ENCODE peak calls at places on chromosomes 12 and 14, in five cellular contexts. P, H, E, K and I are unnamed samples.

GRCh38 chr12:98470469-98471082 is 44.8 kb upstream of the TMPO start:
- DNase-seq in P (no peak), H (no peak), E (peak), K (no peak), I (no peak)

GRCh38 chr14:77603654-77604270 is 12.7 kb downstream of the SPTLC2 start:
- DNase-seq in P (no peak), H (no peak), E (no peak), K (no peak), I (no peak)

GRCh38 chr14:96080571-96080970 is 41.4 kb downstream of the C14orf132 start:
- DNase-seq in P (no peak), H (no peak), E (no peak), K (no peak), I (no peak)

GRCh38 chr14:104374718-104375080 is 204.9 kb upstream of the C14orf180 start:
- DNase-seq in P (no peak), H (no peak), E (no peak), K (peak), I (no peak)

GRCh38 chr12:49867580-49868341 is 24.9 kb upstream of the BCDIN3D start:
- DNase-seq in P (no peak), H (no peak), E (no peak), K (no peak), I (no peak)

GRCh38 chr12:47238665-47239064 is 158.9 kb upstream of the AMIGO2 start:
- DNase-seq in P (no peak), H (no peak), E (no peak), K (no peak), I (no peak)

GRCh38 chr12:6532927-6533652 is 1.2 kb upstream of the GAPDH start:
- DNase-seq in P (peak), H (peak), E (peak), K (peak), I (peak)

GRCh38 chr12:64625243-64626077 is 15.2 kb downstream of the RASSF3 start:
- DNase-seq in P (peak), H (no peak), E (no peak), K (peak), I (no peak)

GRCh38 chr12:47041327-47041726 is 38.1 kb upstream of the PCED1B start:
- DNase-seq in P (no peak), H (no peak), E (no peak), K (no peak), I (no peak)

GRCh38 chr12:53868516-53868986 is 70.1 kb upstream of the HOXC13 start:
- DNase-seq in P (no peak), H (no peak), E (no peak), K (no peak), I (no peak)

GRCh38 chr14:98385851-98386250 is 886.1 kb downstream of the BCL11B start:
- DNase-seq in P (no peak), H (no peak), E (no peak), K (no peak), I (no peak)

GRCh38 chr14:68363841-68364711 is 428.8 kb downstream of the ZFP36L1 start:
- DNase-seq in P (no peak), H (peak), E (no peak), K (peak), I (no peak)

GRCh38 chr12:49121047-49121696 is 10.0 kb downstream of the TUBA1B start:
- DNase-seq in P (peak), H (peak), E (no peak), K (no peak), I (no peak)

GRCh38 chr12:53674977-53675700 is 744 bp downstream of the ATP5MC2 start:
- DNase-seq in P (no peak), H (no peak), E (no peak), K (no peak), I (no peak)

GRCh38 chr14:80491562-80492139 is 280.3 kb upstream of the DIO2 start:
- DNase-seq in P (no peak), H (no peak), E (no peak), K (no peak), I (no peak)

GRCh38 chr12:89544730-89545184 is 18.9 kb upstream of the POC1B start:
- DNase-seq in P (no peak), H (no peak), E (no peak), K (peak), I (no peak)

GRCh38 chr12:6271281-6271680 is 39.2 kb upstream of the PLEKHG6 start:
- DNase-seq in P (no peak), H (no peak), E (no peak), K (no peak), I (no peak)

GRCh38 chr12:96064266-96064665 is 28.9 kb upstream of the LTA4H start:
- DNase-seq in P (no peak), H (no peak), E (no peak), K (no peak), I (no peak)

GRCh38 chr14:35858521-35859209 is 32.5 kb downstream of the BRMS1L start:
- DNase-seq in P (no peak), H (no peak), E (no peak), K (no peak), I (no peak)

GRCh38 chr12:6829532-6830220 is 1.5 kb downstream of the P3H3 start:
- DNase-seq in P (peak), H (peak), E (no peak), K (peak), I (no peak)

GRCh38 chr12:92290881-92291280 is 145.2 kb upstream of the BTG1 start:
- DNase-seq in P (no peak), H (no peak), E (no peak), K (no peak), I (no peak)

GRCh38 chr14:90726656-90727055 is 89.6 kb downstream of the TTC7B start:
- DNase-seq in P (no peak), H (peak), E (no peak), K (no peak), I (peak)

GRCh38 chr12:25958254-25959068 is at the start of gene RASSF8:
- DNase-seq in P (peak), H (peak), E (peak), K (peak), I (peak)